ENCODE peak calls at places on chromosome 14, in six cellular contexts. One of them, this sample, is unnamed.

GRCh38 chr14:64707661-64708060 is 3.4 kb downstream of the PLEKHG3 start:
- DNase-seq in heart left ventricle: no peak
- DNase-seq in GM23338: no peak
- DNase-seq in IMR-90: peak; percentile 85
- DNase-seq in coronary artery: peak; percentile 56
- DNase-seq in tibial artery: peak; percentile 17
- DNase-seq in this sample: no peak

GRCh38 chr14:72665259-72665658 is 228.6 kb downstream of the DPF3 start:
- DNase-seq in heart left ventricle: no peak
- DNase-seq in GM23338: no peak
- DNase-seq in IMR-90: peak; percentile 100
- DNase-seq in tibial artery: no peak
- DNase-seq in coronary artery: no peak
- DNase-seq in this sample: no peak

GRCh38 chr14:46368275-46368674 is 283.3 kb downstream of the RPL10L start:
- DNase-seq in IMR-90: no peak
- DNase-seq in GM23338: no peak
- DNase-seq in heart left ventricle: no peak
- DNase-seq in tibial artery: no peak
- DNase-seq in coronary artery: no peak
- DNase-seq in this sample: peak; percentile 29

GRCh38 chr14:59455411-59455810 is 9.8 kb downstream of the GPR135 start:
- DNase-seq in IMR-90: peak; percentile 72
- DNase-seq in heart left ventricle: no peak
- DNase-seq in GM23338: no peak
- DNase-seq in tibial artery: no peak
- DNase-seq in coronary artery: no peak
- DNase-seq in this sample: no peak

GRCh38 chr14:86035882-86036281 is 505.9 kb downstream of the FLRT2 start:
- DNase-seq in coronary artery: no peak
- DNase-seq in GM23338: peak; percentile 75
- DNase-seq in heart left ventricle: no peak
- DNase-seq in tibial artery: no peak
- DNase-seq in IMR-90: no peak
- DNase-seq in this sample: no peak

GRCh38 chr14:22159049-22159448 is 430.0 kb downstream of the DAD1 start:
- DNase-seq in IMR-90: no peak
- DNase-seq in coronary artery: no peak
- DNase-seq in GM23338: no peak
- DNase-seq in tibial artery: no peak
- DNase-seq in heart left ventricle: no peak
- DNase-seq in this sample: no peak

GRCh38 chr14:61750708-61751474 is 11.3 kb upstream of the SNAPC1 start:
- DNase-seq in heart left ventricle: peak; percentile 89
- DNase-seq in GM23338: peak; percentile 95
- DNase-seq in tibial artery: peak; percentile 88
- DNase-seq in IMR-90: peak; percentile 59
- DNase-seq in coronary artery: peak; percentile 90
- DNase-seq in this sample: peak; percentile 58

GRCh38 chr14:73457935-73458218 is 469 bp downstream of the NUMB start:
- DNase-seq in heart left ventricle: peak; percentile 61
- DNase-seq in tibial artery: peak; percentile 40
- DNase-seq in GM23338: no peak
- DNase-seq in IMR-90: no peak
- DNase-seq in coronary artery: no peak
- DNase-seq in this sample: no peak

GRCh38 chr14:69891422-69891821 is 12.2 kb downstream of the SMOC1 start:
- DNase-seq in GM23338: peak; percentile 46
- DNase-seq in coronary artery: no peak
- DNase-seq in IMR-90: no peak
- DNase-seq in tibial artery: no peak
- DNase-seq in heart left ventricle: no peak
- DNase-seq in this sample: no peak

GRCh38 chr14:95274283-95274682 is 45.4 kb downstream of the CLMN start:
- DNase-seq in tibial artery: no peak
- DNase-seq in heart left ventricle: no peak
- DNase-seq in GM23338: no peak
- DNase-seq in IMR-90: no peak
- DNase-seq in coronary artery: peak; percentile 41
- DNase-seq in this sample: no peak

GRCh38 chr14:89899917-89900680 is 54.4 kb downstream of the EFCAB11 start:
- DNase-seq in IMR-90: peak; percentile 49
- DNase-seq in tibial artery: no peak
- DNase-seq in coronary artery: no peak
- DNase-seq in GM23338: peak; percentile 69
- DNase-seq in heart left ventricle: no peak
- DNase-seq in this sample: no peak

GRCh38 chr14:49999826-50000214 is 106.9 kb downstream of the ARF6 start:
- DNase-seq in GM23338: no peak
- DNase-seq in heart left ventricle: no peak
- DNase-seq in tibial artery: no peak
- DNase-seq in coronary artery: no peak
- DNase-seq in IMR-90: no peak
- DNase-seq in this sample: no peak

GRCh38 chr14:87992720-87993484 is at the start of gene GALC:
- DNase-seq in tibial artery: peak; percentile 96
- DNase-seq in coronary artery: peak; percentile 97
- DNase-seq in IMR-90: peak; percentile 89
- DNase-seq in GM23338: peak; percentile 95
- DNase-seq in heart left ventricle: peak; percentile 96
- DNase-seq in this sample: peak; percentile 96

GRCh38 chr14:71168564-71168963 is 261.3 kb downstream of the PCNX1 start:
- DNase-seq in tibial artery: no peak
- DNase-seq in IMR-90: no peak
- DNase-seq in GM23338: no peak
- DNase-seq in coronary artery: no peak
- DNase-seq in heart left ventricle: no peak
- DNase-seq in this sample: no peak

GRCh38 chr14:69317780-69318179 is 57.8 kb downstream of the GALNT16 start:
- DNase-seq in heart left ventricle: no peak
- DNase-seq in coronary artery: peak; percentile 70
- DNase-seq in tibial artery: peak; percentile 54
- DNase-seq in GM23338: no peak
- DNase-seq in IMR-90: no peak
- DNase-seq in this sample: peak; percentile 16

GRCh38 chr14:103679351-103679750 is 35.9 kb downstream of the XRCC3 start:
- DNase-seq in heart left ventricle: peak; percentile 36
- DNase-seq in IMR-90: no peak
- DNase-seq in GM23338: peak; percentile 62
- DNase-seq in coronary artery: no peak
- DNase-seq in tibial artery: peak; percentile 47
- DNase-seq in this sample: no peak

GRCh38 chr14:100850841-100851585 is 25.1 kb downstream of the MEG3 start:
- DNase-seq in heart left ventricle: peak; percentile 42
- DNase-seq in IMR-90: no peak
- DNase-seq in GM23338: peak; percentile 79
- DNase-seq in coronary artery: no peak
- DNase-seq in tibial artery: peak; percentile 67
- DNase-seq in this sample: no peak

GRCh38 chr14:61477845-61478438 is 156.6 kb downstream of the PRKCH start:
- DNase-seq in tibial artery: peak; percentile 87
- DNase-seq in IMR-90: peak; percentile 60
- DNase-seq in heart left ventricle: peak; percentile 72
- DNase-seq in coronary artery: peak; percentile 86
- DNase-seq in GM23338: no peak
- DNase-seq in this sample: no peak

GRCh38 chr14:105440992-105441391 is 21.4 kb downstream of the MTA1 start:
- DNase-seq in GM23338: no peak
- DNase-seq in coronary artery: no peak
- DNase-seq in IMR-90: no peak
- DNase-seq in heart left ventricle: no peak
- DNase-seq in tibial artery: no peak
- DNase-seq in this sample: no peak

GRCh38 chr14:94079891-94080605 is 954 bp downstream of the DDX24 start:
- DNase-seq in heart left ventricle: no peak
- DNase-seq in coronary artery: no peak
- DNase-seq in IMR-90: peak; percentile 42
- DNase-seq in GM23338: no peak
- DNase-seq in tibial artery: no peak
- DNase-seq in this sample: no peak

GRCh38 chr14:35229495-35230089 is 62.6 kb upstream of the PSMA6 start:
- DNase-seq in IMR-90: no peak
- DNase-seq in heart left ventricle: no peak
- DNase-seq in tibial artery: no peak
- DNase-seq in GM23338: peak; percentile 21
- DNase-seq in coronary artery: no peak
- DNase-seq in this sample: no peak

GRCh38 chr14:34826661-34827060 is 48.5 kb downstream of the BAZ1A start:
- DNase-seq in heart left ventricle: no peak
- DNase-seq in GM23338: no peak
- DNase-seq in IMR-90: peak; percentile 56
- DNase-seq in tibial artery: no peak
- DNase-seq in coronary artery: no peak
- DNase-seq in this sample: no peak

GRCh38 chr14:60514378-60515243 is 5.7 kb downstream of the SIX6 start:
- DNase-seq in tibial artery: peak; percentile 34
- DNase-seq in coronary artery: no peak
- DNase-seq in GM23338: peak; percentile 75
- DNase-seq in heart left ventricle: no peak
- DNase-seq in IMR-90: no peak
- DNase-seq in this sample: no peak

GRCh38 chr14:59213368-59214315 is 25.2 kb downstream of the DAAM1 start:
- DNase-seq in tibial artery: no peak
- DNase-seq in coronary artery: no peak
- DNase-seq in heart left ventricle: no peak
- DNase-seq in IMR-90: peak; percentile 72
- DNase-seq in GM23338: peak; percentile 23
- DNase-seq in this sample: no peak

GRCh38 chr14:79915411-79915810 is 295.9 kb downstream of the DIO2 start:
- DNase-seq in GM23338: no peak
- DNase-seq in coronary artery: no peak
- DNase-seq in tibial artery: no peak
- DNase-seq in IMR-90: no peak
- DNase-seq in heart left ventricle: no peak
- DNase-seq in this sample: no peak

GRCh38 chr14:70059545-70059944 is 129.2 kb downstream of the SLC8A3 start:
- DNase-seq in coronary artery: no peak
- DNase-seq in tibial artery: no peak
- DNase-seq in heart left ventricle: no peak
- DNase-seq in IMR-90: no peak
- DNase-seq in GM23338: no peak
- DNase-seq in this sample: no peak

GRCh38 chr14:98685725-98686124 is 586.3 kb downstream of the BCL11B start:
- DNase-seq in GM23338: no peak
- DNase-seq in IMR-90: no peak
- DNase-seq in heart left ventricle: no peak
- DNase-seq in tibial artery: no peak
- DNase-seq in coronary artery: no peak
- DNase-seq in this sample: no peak
- TF ChIP-seq CTCF in GM23338: no peak
- TF ChIP-seq CTCF in IMR-90: no peak
- TF ChIP-seq CTCF in heart left ventricle: no peak
- TF ChIP-seq CTCF in tibial artery: no peak
- TF ChIP-seq CTCF in coronary artery: no peak
- TF ChIP-seq CTCF in this sample: no peak

DNA sequence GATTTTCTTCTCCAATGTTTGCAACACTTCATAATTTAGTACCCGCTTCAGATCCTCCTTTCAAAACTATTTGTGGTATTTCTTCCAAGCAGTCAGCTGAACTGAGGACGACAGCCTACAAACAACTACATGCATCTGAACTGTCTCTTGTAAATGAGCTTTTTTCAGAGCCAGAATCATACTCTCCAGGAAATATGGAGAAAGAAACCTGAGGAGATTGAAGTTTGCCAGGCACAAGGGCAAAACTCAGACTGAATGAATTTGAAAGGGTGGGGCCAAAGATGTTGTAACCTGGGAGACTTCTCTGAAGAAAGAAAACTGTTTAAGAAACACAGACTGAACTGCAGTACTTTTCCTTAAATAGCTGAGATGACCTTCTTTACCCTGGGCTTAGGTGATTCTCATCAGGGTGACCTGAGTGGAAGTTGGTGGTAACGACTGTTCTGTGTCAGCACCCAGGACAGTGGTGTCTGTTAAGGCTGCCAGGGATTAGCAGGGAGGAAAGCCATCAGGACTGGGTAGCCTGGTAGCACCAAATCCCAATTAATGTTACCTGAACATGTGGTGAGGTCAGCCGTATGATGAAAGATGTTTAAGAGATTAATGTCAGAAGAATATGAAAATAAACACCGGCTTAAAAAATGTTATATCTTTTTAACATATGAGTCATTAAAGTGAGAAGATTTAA is 95.0 kb downstream of the TGFB3 start:
- DNase-seq in coronary artery: no peak
- DNase-seq in tibial artery: no peak
- DNase-seq in IMR-90: no peak
- DNase-seq in heart left ventricle: no peak
- DNase-seq in GM23338: no peak
- DNase-seq in this sample: no peak
- H3K27ac ChIP-seq in coronary artery: peak overlapping the region; percentile 35
- H3K27ac ChIP-seq in tibial artery: no peak overlapping the region
- H3K27ac ChIP-seq in IMR-90: no peak overlapping the region
- H3K27ac ChIP-seq in heart left ventricle: no peak overlapping the region
- H3K27ac ChIP-seq in GM23338: no peak overlapping the region
- H3K27ac ChIP-seq in this sample: no peak overlapping the region

GRCh38 chr14:33475623-33476022 is 475.3 kb downstream of the EGLN3 start:
- DNase-seq in GM23338: peak; percentile 96
- DNase-seq in coronary artery: no peak
- DNase-seq in IMR-90: no peak
- DNase-seq in tibial artery: peak; percentile 35
- DNase-seq in heart left ventricle: peak; percentile 21
- DNase-seq in this sample: peak; percentile 55
- TF ChIP-seq CTCF in GM23338: peak; percentile 56
- TF ChIP-seq CTCF in coronary artery: no peak
- TF ChIP-seq CTCF in IMR-90: no peak
- TF ChIP-seq CTCF in tibial artery: no peak
- TF ChIP-seq CTCF in heart left ventricle: peak; percentile 43
- TF ChIP-seq CTCF in this sample: peak; percentile 27

DNA sequence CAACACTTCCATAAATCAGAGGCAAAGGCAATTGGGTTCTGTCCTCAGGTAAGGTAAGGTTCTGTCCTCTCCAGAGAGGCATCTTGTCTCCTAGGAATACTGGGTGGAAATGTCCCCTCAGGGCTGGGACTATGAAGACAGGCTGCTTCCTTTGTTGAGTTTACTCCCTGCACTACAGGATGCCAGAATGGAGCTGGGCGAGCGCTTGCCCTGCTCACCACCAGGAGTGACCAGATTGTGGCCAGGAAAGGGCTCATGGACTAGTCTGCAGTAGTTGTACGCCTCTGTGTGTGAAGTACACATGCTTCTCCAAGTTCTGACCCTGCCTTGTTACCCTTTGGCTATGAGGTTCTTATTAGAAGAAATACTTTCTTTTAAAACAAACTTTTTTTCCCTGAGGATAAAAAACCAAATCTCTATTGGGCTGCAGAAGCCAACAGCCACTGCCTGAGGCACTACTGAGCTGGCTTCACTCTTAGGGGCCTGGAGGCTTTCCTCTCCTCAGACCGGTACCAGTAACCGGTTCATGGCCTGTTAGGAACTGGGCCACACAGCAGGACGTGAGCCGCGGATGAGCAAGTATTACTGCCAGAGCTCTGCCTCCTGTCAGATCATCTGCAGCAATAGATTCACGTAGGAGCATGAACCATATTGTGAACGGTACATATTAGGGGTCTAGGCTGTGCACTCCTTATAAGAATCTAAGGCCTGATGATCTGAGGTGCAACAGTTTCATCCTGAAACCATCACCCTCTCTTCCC is 83.2 kb downstream of the DHRS2 start:
- DNase-seq in tibial artery: no peak
- DNase-seq in IMR-90: no peak
- DNase-seq in GM23338: no peak
- DNase-seq in heart left ventricle: no peak
- DNase-seq in coronary artery: no peak
- DNase-seq in this sample: no peak
- H3K27ac ChIP-seq in tibial artery: no peak overlapping the region
- H3K27ac ChIP-seq in IMR-90: no peak overlapping the region
- H3K27ac ChIP-seq in GM23338: no peak overlapping the region
- H3K27ac ChIP-seq in heart left ventricle: no peak overlapping the region
- H3K27ac ChIP-seq in coronary artery: no peak overlapping the region
- H3K27ac ChIP-seq in this sample: no peak overlapping the region

This sample was measured in dorsolateral prefrontal cortex.